ENCODE peak calls at places on chromosomes 5 and 9, in seven cellular contexts. P is NCI-H510A treated with DMSO at 0.1 percent for 48 hours, W is transverse colon, Z is glomerular endothelial cell, T is amniotic stem cell, A is HTR-8/SVneo, H is neural progenitor cell. M is an unnamed sample.

GRCh38 chr9:136545065-136545965 is 533 bp downstream of the NOTCH1 start:
- DNase-seq in P (no peak), W (no peak), Z (no peak), T (no peak), A (no peak), H (peak; percentile 55), M (no peak)

GRCh38 chr9:80077059-80077458 is 505.3 kb downstream of the TLE4 start:
- DNase-seq in P (no peak), W (no peak), Z (no peak), T (no peak), A (no peak), H (no peak), M (no peak)

GRCh38 chr5:122077451-122078115 is 476 bp downstream of the LOX start:
- DNase-seq in P (peak; percentile 29), W (peak; percentile 10), Z (no peak), T (no peak), A (no peak), H (peak; percentile 64), M (peak; percentile 5)

GRCh38 chr9:19875291-19875910 is 86.6 kb upstream of the SLC24A2 start:
- DNase-seq in P (no peak), W (no peak), Z (no peak), T (no peak), A (no peak), H (no peak), M (no peak)

GRCh38 chr5:73233461-73234151 is 60.6 kb downstream of the TMEM174 start:
- DNase-seq in P (no peak), W (no peak), Z (no peak), T (no peak), A (no peak), H (peak; percentile 93), M (no peak)

GRCh38 chr5:113090336-113091106 is 113.9 kb downstream of the DCP2 start:
- DNase-seq in P (no peak), W (no peak), Z (no peak), T (no peak), A (no peak), H (no peak), M (no peak)

GRCh38 chr9:120892177-120892747 is 15.3 kb upstream of the PHF19 start:
- DNase-seq in P (no peak), W (no peak), Z (no peak), T (no peak), A (no peak), H (no peak), M (no peak)

GRCh38 chr9:128191406-128192046 is at the start of gene CIZ1:
- DNase-seq in P (peak; percentile 61), W (peak; percentile 85), Z (no peak), T (no peak), A (peak; percentile 77), H (peak; percentile 90), M (peak; percentile 81)

GRCh38 chr5:132246806-132247205 is 10.7 kb upstream of the PDLIM4 start:
- DNase-seq in P (no peak), W (no peak), Z (no peak), T (no peak), A (no peak), H (no peak), M (no peak)

GRCh38 chr5:115169392-115170127 is at the start of gene TRIM36:
- DNase-seq in P (peak; percentile 81), W (peak; percentile 96), Z (no peak), T (peak; percentile 54), A (peak; percentile 87), H (peak; percentile 97), M (peak; percentile 96)

GRCh38 chr5:90185897-90186468 is 223.6 kb downstream of the CETN3 start:
- DNase-seq in P (no peak), W (no peak), Z (no peak), T (no peak), A (no peak), H (no peak), M (no peak)

GRCh38 chr5:59661939-59662615 is 231.4 kb downstream of the PDE4D start:
- DNase-seq in P (peak; percentile 18), W (no peak), Z (peak; percentile 72), T (no peak), A (no peak), H (no peak), M (no peak)

GRCh38 chr5:18744990-18745590 is 1110.8 kb downstream of the TAF11L14 start:
- DNase-seq in P (no peak), W (peak; percentile 42), Z (no peak), T (no peak), A (no peak), H (no peak), M (no peak)

GRCh38 chr5:173726848-173727557 is 110.6 kb upstream of the BOD1 start:
- DNase-seq in P (no peak), W (no peak), Z (no peak), T (no peak), A (no peak), H (no peak), M (no peak)

GRCh38 chr9:109780453-109781033 is 545 bp downstream of the PALM2AKAP2 start:
- DNase-seq in P (peak; percentile 51), W (no peak), Z (no peak), T (no peak), A (peak; percentile 14), H (peak; percentile 75), M (no peak)

M was measured in NCI-H345.